ENCODE peak calls at places on chromosomes 4 and X, in six cellular contexts. Q, G, S, L, M and A are unnamed samples. For H3K27me3 and H3K9me3, the result is how much of the 10 kb centered on the place peaks cover.

GRCh38 chrX:115940888-115941332 is 229.6 kb upstream of the AGTR2 start:
- DNase-seq in Q (peak), G (peak), S (peak), L (peak), M (no peak), A (no peak)

GRCh38 chr4:145766273-145766672 is 86.3 kb downstream of the C4orf51 start:
- DNase-seq in Q (no peak), G (no peak), S (no peak), L (no peak), M (no peak), A (no peak)

GRCh38 chrX:9907645-9908387 is 59.3 kb upstream of the CLDN34 start:
- DNase-seq in Q (no peak), G (peak), S (no peak), L (no peak), M (no peak), A (no peak)

GRCh38 chr4:125334936-125335335 is 20.2 kb downstream of the FAT4 start:
- DNase-seq in Q (no peak), G (no peak), S (no peak), L (no peak), M (no peak), A (no peak)

GRCh38 chr4:22987861-22988260 is 295.1 kb downstream of the GBA3 start:
- DNase-seq in Q (no peak), G (peak), S (no peak), L (no peak), M (no peak), A (no peak)

GRCh38 chr4:59540311-59540710 is 1659.8 kb upstream of the ADGRL3 start:
- DNase-seq in Q (no peak), G (no peak), S (no peak), L (no peak), M (no peak), A (no peak)

GRCh38 chrX:39814391-39814790 is 283.4 kb downstream of the BCOR start:
- DNase-seq in Q (peak), G (peak), S (no peak), L (no peak), M (peak), A (no peak)

GRCh38 chr4:24890561-24890960 is 22.3 kb downstream of the CCDC149 start:
- DNase-seq in Q (no peak), G (no peak), S (no peak), L (no peak), M (no peak), A (no peak)

GRCh38 chr4:76882630-76883029 is 15.3 kb downstream of the SOWAHB start:
- DNase-seq in Q (no peak), G (no peak), S (no peak), L (no peak), M (no peak), A (no peak)

GRCh38 chr4:111031180-111031579 is 408.3 kb upstream of the PITX2 start:
- DNase-seq in Q (no peak), G (peak), S (no peak), L (no peak), M (no peak), A (no peak)

GRCh38 chr4:35247047-35247446 is 997.3 kb downstream of the ARAP2 start:
- DNase-seq in Q (no peak), G (no peak), S (no peak), L (no peak), M (no peak), A (no peak)

GRCh38 chr4:94571720-94572119 is 120.0 kb downstream of the PDLIM5 start:
- DNase-seq in Q (no peak), G (no peak), S (no peak), L (no peak), M (no peak), A (no peak)

GRCh38 chrX:21408324-21408723 is 34.1 kb downstream of the CNKSR2 start:
- DNase-seq in Q (no peak), G (no peak), S (no peak), L (no peak), M (no peak), A (no peak)

GRCh38 chrX:155143959-155144548 is 72.2 kb upstream of the VBP1 start:
- DNase-seq in Q (no peak), G (no peak), S (no peak), L (no peak), M (no peak), A (no peak)

GRCh38 chrX:115592997-115593734 is 32.2 kb downstream of the PLS3 start:
- DNase-seq in Q (no peak), G (peak), S (no peak), L (no peak), M (no peak), A (no peak)

GRCh38 chr4:24589448-24589847 is 5.1 kb upstream of the DHX15 start:
- DNase-seq in Q (no peak), G (no peak), S (no peak), L (no peak), M (no peak), A (no peak)

GRCh38 chrX:155094468-155095061 is 23.3 kb downstream of the BRCC3 start:
- DNase-seq in Q (no peak), G (peak), S (no peak), L (no peak), M (no peak), A (no peak)

GRCh38 chr4:155924637-155925036 is 21.1 kb downstream of the TDO2 start:
- DNase-seq in Q (no peak), G (no peak), S (no peak), L (no peak), M (no peak), A (no peak)

GRCh38 chrX:54415534-54416350 is 24.5 kb upstream of the TSR2 start:
- DNase-seq in Q (no peak), G (peak), S (no peak), L (no peak), M (no peak), A (no peak)

GRCh38 chr4:128516568-128516967 is 229.0 kb upstream of the PGRMC2 start:
- DNase-seq in Q (no peak), G (peak), S (no peak), L (no peak), M (no peak), A (no peak)

GRCh38 chr4:120228086-120228485 is 161.4 kb upstream of the MAD2L1 start:
- DNase-seq in Q (no peak), G (no peak), S (no peak), L (no peak), M (no peak), A (no peak)

GRCh38 chr4:175871774-175872405 is 59.8 kb upstream of the GPM6A start:
- DNase-seq in Q (no peak), G (no peak), S (no peak), L (no peak), M (no peak), A (no peak)

GRCh38 chr4:52643846-52644245 is 15.3 kb downstream of the USP46 start:
- DNase-seq in Q (no peak), G (peak), S (peak), L (peak), M (no peak), A (no peak)

GRCh38 chr4:172725581-172725980 is 443.0 kb upstream of the GALNT7 start:
- DNase-seq in Q (no peak), G (peak), S (no peak), L (no peak), M (no peak), A (no peak)

GRCh38 chr4:7804759-7805385 is 134.8 kb downstream of the AFAP1 start:
- DNase-seq in Q (no peak), G (no peak), S (no peak), L (no peak), M (no peak), A (no peak)

GRCh38 chrX:54447461-54447860 is 7.3 kb downstream of the TSR2 start:
- DNase-seq in Q (no peak), G (no peak), S (no peak), L (no peak), M (no peak), A (no peak)

GRCh38 chr4:47145630-47146029 is 114.3 kb downstream of the GABRB1 start:
- DNase-seq in Q (no peak), G (peak), S (no peak), L (no peak), M (no peak), A (no peak)

GRCh38 chr4:153969542-153969941 is 180.7 kb upstream of the SFRP2 start:
- DNase-seq in Q (no peak), G (no peak), S (no peak), L (no peak), M (no peak), A (no peak)

GRCh38 chrX:16138108-16138427 is 14.7 kb downstream of the GRPR start:
- DNase-seq in Q (no peak), G (no peak), S (no peak), L (no peak), M (no peak), A (no peak)

GRCh38 chr4:169256856-169257756 is 13.7 kb downstream of the SH3RF1 start:
- DNase-seq in Q (no peak), G (no peak), S (no peak), L (no peak), M (no peak), A (no peak)

GRCh38 chrX:633043-633654 is 2.6 kb downstream of the SHOX start:
- DNase-seq in Q (no peak), G (no peak), S (no peak), L (no peak), M (no peak), A (no peak)

GRCh38 chrX:633655-634305 is 3.2 kb downstream of the SHOX start:
- DNase-seq in Q (no peak), G (no peak), S (no peak), L (no peak), M (no peak), A (no peak)

GRCh38 chrX:632391-633042 is 1.9 kb downstream of the SHOX start:
- DNase-seq in Q (no peak), G (no peak), S (no peak), L (no peak), M (no peak), A (no peak)

GRCh38 chrX:635428-636192 is 5.0 kb downstream of the SHOX start:
- DNase-seq in Q (no peak), G (no peak), S (no peak), L (no peak), M (no peak), A (no peak)

DNA sequence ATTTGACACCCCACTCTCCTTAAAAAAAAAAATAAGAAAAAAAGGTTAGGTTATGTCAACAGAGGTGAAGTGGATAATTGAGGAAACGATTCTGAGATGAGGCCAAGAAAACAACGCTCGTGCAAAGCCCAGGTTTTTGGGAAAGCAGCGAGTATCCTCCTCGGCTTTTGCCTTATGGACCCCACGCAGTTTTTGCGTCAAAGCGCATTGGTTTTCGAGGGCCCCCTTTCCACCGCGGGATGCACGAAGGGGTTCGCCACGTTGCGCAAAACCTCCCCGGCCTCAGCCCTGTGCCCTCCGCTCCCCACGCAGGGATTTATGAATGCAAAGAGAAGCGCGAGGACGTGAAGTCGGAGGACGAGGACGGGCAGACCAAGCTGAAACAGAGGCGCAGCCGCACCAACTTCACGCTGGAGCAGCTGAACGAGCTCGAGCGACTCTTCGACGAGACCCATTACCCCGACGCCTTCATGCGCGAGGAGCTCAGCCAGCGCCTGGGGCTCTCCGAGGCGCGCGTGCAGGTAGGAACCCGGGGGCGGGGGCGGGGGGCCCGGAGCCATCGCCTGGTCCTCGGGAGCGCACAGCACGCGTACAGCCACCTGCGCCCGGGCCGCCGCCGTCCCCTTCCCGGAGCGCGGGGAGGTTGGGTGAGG is 3.8 kb downstream of the SHOX start:
- DNase-seq in Q (no peak), G (no peak), S (no peak), L (peak), M (no peak), A (no peak)
- H3K27me3 ChIP-seq in Q (under half), G (under half), S (half or more), L (half or more), M (under half), A (under half)

GRCh38 chrX:66023726-66024467 is 16.0 kb downstream of the VSIG4 start:
- DNase-seq in Q (no peak), G (no peak), S (no peak), L (no peak), M (no peak), A (no peak)
- H3K9me3 ChIP-seq in Q (under half), G (under half), S (under half), L (under half), M (under half), A (under half)

DNA sequence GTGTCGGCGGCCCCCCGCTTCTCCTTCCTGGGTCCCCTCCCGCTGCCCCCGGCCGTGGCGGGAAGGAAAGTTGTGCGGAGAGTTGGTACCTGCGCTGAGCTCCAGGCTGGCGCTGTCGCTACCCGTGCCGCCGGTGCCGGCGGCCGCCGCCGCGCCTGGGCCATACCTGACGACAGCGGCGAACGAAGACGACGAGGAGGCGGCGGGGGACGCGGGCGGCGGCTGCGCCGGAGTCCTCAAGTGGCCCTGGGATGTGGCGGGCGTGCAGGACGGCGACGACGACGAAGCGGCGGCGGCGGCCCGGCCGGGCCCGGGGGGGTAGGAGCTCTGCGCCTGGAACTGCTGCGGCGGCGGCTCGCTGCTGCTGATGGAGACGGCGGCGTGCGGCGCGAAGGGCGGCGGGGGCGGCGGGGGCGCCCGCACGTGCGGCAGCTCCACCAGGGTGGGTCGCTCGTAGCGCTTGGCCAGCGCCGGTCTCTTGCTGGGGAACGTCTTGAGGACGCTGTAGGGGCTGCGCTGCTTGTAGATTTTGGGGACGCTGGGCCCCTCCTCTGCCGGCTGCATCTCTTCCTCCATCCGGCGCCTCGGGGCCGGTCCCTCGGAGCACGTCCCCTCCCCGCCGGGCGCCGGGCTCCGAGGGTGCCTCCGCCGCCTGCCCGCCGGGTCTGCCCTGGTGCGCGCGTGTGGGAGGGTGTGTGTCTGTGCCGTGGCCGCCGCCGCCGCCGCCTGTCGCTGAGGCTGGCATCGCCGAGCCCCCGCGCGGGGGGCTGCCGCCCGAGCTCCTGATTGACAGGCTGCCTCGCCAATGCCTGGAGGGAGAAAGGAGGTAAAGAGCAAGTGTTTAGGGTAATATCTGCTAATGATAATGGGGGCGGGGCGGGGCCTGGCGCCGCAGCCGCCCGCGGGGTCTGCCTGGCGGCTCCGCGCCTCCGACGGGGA is 618 bp downstream of the BEND4 start:
- DNase-seq in Q (no peak), G (no peak), S (peak), L (peak), M (peak), A (no peak)
- H3K27me3 ChIP-seq in Q (under half), G (under half), S (under half), L (under half), M (under half), A (half or more)

DNA sequence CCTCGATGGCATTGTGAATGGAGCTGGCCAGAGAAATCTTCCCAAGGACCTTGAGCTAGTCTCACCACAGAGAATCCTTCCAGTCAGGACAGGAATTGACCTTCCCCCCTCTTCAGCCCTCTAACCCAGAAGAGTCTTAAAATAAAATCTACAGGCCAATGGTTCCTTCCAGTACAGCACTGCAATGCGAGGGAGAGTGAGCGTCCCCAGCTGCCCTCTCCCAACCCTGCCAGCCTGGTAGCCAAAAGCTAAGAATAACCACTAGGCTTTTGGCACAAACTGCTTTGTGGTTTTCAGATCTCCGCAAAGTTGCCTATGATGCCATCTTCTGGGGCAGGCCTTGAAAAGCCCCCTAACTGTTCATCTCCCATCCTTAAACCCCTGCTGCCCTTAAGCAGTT is 175.1 kb downstream of the AR start:
- DNase-seq in Q (no peak), G (no peak), S (no peak), L (no peak), M (no peak), A (no peak)
- H3K9me3 ChIP-seq in Q (under half), G (under half), S (under half), L (under half), M (under half), A (under half)

DNA sequence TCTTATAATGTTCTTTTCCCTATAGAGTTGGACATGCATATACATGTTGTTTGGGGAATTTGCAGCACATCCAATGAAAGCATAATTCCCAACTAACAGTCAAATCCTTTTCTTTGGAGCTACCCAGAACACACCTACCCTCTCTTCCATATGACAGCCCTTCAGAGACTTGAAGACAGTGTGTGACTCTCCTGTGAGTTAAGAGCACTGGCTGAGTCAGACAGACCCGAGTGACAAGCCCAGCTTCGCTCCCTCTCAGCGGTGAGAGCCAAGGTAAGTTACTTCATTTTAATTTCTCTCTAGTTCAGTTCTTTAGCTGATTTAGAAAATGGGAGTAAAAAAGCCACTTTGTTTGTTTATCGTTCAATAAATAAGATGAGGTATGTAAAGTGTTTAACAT is 86.3 kb downstream of the RTL9 start:
- DNase-seq in Q (no peak), G (no peak), S (no peak), L (no peak), M (no peak), A (no peak)
- H3K27me3 ChIP-seq in Q (under half), G (under half), S (under half), L (under half), M (under half), A (under half)

GRCh38 chr4:4347585-4347984 is 39.3 kb upstream of the NSG1 start:
- DNase-seq in Q (no peak), G (no peak), S (no peak), L (no peak), M (no peak), A (no peak)

GRCh38 chr4:4356106-4357041 is 30.5 kb upstream of the NSG1 start:
- DNase-seq in Q (no peak), G (no peak), S (no peak), L (no peak), M (no peak), A (no peak)

GRCh38 chr4:4349902-4350301 is 37.0 kb upstream of the NSG1 start:
- DNase-seq in Q (no peak), G (no peak), S (no peak), L (no peak), M (no peak), A (no peak)

GRCh38 chr4:4355302-4355701 is 31.6 kb upstream of the NSG1 start:
- DNase-seq in Q (no peak), G (no peak), S (no peak), L (no peak), M (no peak), A (no peak)

GRCh38 chr4:4350909-4351308 is 36.0 kb upstream of the NSG1 start:
- DNase-seq in Q (no peak), G (no peak), S (no peak), L (no peak), M (no peak), A (no peak)
- H3K9me3 ChIP-seq in Q (under half), G (under half), S (under half), L (under half), M (under half), A (under half)

DNA sequence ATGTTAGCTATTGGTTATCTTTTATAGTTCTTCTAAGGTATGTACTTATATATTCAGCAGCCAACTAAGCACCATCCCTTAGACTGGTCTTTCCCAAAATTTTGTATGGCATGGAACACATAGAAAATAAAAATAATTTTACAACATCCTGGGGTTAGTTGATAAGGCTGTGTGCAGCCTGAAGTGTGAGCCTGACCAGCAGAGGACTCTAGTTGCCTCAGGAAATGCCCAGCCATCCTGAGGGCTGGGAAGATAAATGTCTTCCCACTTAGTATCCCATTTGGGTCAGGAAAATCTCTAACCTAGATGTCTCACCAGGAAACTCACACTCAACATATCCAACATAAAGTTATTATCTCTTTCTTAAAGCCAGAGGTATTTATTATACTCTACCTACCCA is 251.4 kb upstream of the POF1B start:
- DNase-seq in Q (no peak), G (no peak), S (no peak), L (no peak), M (no peak), A (no peak)
- H3K27me3 ChIP-seq in Q (under half), G (under half), S (under half), L (under half), M (under half), A (under half)

DNA sequence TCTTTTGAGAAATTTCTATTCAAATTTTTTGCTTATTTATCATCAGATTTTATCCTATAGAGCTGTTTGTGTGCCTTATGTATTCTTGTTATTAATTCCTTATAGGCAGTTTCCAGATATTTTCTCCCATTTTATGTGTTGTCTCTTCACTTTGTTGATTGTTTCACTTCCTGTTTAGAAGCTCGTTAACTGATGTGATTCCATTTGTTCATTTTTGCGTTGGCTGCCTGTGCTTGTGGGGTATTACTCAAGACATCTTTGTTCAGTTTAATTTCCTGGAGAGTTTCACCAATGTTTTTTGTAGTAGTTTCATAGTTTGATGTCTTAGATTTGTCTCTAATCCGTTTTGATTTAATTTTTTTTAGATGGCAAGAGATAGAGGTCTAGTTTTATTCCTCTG is 14.6 kb downstream of the ZNF718 start:
- DNase-seq in Q (no peak), G (no peak), S (no peak), L (no peak), M (no peak), A (no peak)
- H3K9me3 ChIP-seq in Q (half or more), G (under half), S (under half), L (under half), M (under half), A (under half)